ENCODE peak calls at places on chromosomes 4 and X, in six cellular contexts. G, J, L, R, M and Q are unnamed samples. For H3K4me1, the result is how much of the 10 kb centered on the place peaks cover.

GRCh38 chrX:65522739-65523372 is 11.7 kb downstream of the LAS1L start:
- DNase-seq in G (no peak), J (no peak), L (no peak), R (no peak), M (no peak), Q (no peak)

GRCh38 chr4:168451331-168451730 is 29.0 kb downstream of the DDX60L start:
- DNase-seq in G (no peak), J (no peak), L (no peak), R (no peak), M (no peak), Q (no peak)

GRCh38 chr4:121192013-121192412 is 27.9 kb upstream of the TNIP3 start:
- DNase-seq in G (no peak), J (no peak), L (no peak), R (no peak), M (no peak), Q (no peak)

GRCh38 chr4:92234393-92235176 is 69.2 kb upstream of the GRID2 start:
- DNase-seq in G (no peak), J (no peak), L (peak), R (no peak), M (no peak), Q (no peak)

GRCh38 chr4:53913098-53913497 is 151.3 kb downstream of the CHIC2 start:
- DNase-seq in G (no peak), J (no peak), L (no peak), R (no peak), M (no peak), Q (no peak)

GRCh38 chr4:185779520-185779919 is 32.5 kb downstream of the SORBS2 start:
- DNase-seq in G (no peak), J (no peak), L (peak), R (no peak), M (no peak), Q (no peak)

GRCh38 chrX:132615396-132616131 is 126.7 kb upstream of the MBNL3 start:
- DNase-seq in G (no peak), J (peak), L (peak), R (no peak), M (peak), Q (peak)

GRCh38 chrX:635428-636192 is 5.0 kb downstream of the SHOX start:
- DNase-seq in G (no peak), J (no peak), L (no peak), R (no peak), M (no peak), Q (no peak)

GRCh38 chrX:119682019-119682989 is 10.7 kb downstream of the SEPTIN6 start:
- DNase-seq in G (no peak), J (no peak), L (no peak), R (no peak), M (no peak), Q (no peak)

GRCh38 chr4:118941149-118941548 is 52.5 kb downstream of the SYNPO2 start:
- DNase-seq in G (no peak), J (no peak), L (peak), R (no peak), M (no peak), Q (peak)

GRCh38 chr4:7043521-7044414 is 596 bp downstream of the TADA2B start:
- DNase-seq in G (peak), J (peak), L (no peak), R (no peak), M (peak), Q (peak)

GRCh38 chrX:48676893-48677270 is 6.7 kb upstream of the WAS start:
- DNase-seq in G (peak), J (no peak), L (no peak), R (no peak), M (no peak), Q (no peak)

GRCh38 chrX:72046447-72046846 is 85.3 kb downstream of the RTL5 start:
- DNase-seq in G (no peak), J (no peak), L (no peak), R (peak), M (no peak), Q (no peak)

GRCh38 chrX:105167233-105167632 is 53.3 kb downstream of the TEX13A start:
- DNase-seq in G (no peak), J (no peak), L (no peak), R (no peak), M (no peak), Q (no peak)

GRCh38 chr4:140363558-140363957 is 9.9 kb upstream of the SCOC start:
- DNase-seq in G (no peak), J (no peak), L (no peak), R (peak), M (no peak), Q (no peak)

GRCh38 chr4:69861756-69862155 is 1.8 kb upstream of the SULT1E1 start:
- DNase-seq in G (no peak), J (no peak), L (no peak), R (no peak), M (no peak), Q (no peak)

GRCh38 chr4:76948441-76949292 is 885 bp upstream of the SEPTIN11 start:
- DNase-seq in G (peak), J (peak), L (peak), R (peak), M (peak), Q (peak)

GRCh38 chrX:150486011-150486410 is 82.4 kb upstream of the MTM1 start:
- DNase-seq in G (peak), J (peak), L (peak), R (peak), M (peak), Q (peak)

GRCh38 chrX:15739886-15740285 is 1.8 kb downstream of the CA5B start:
- DNase-seq in G (no peak), J (no peak), L (no peak), R (no peak), M (no peak), Q (no peak)

GRCh38 chr4:123397276-123398150 is 918 bp downstream of the SPRY1 start:
- DNase-seq in G (no peak), J (peak), L (peak), R (peak), M (peak), Q (peak)

GRCh38 chrX:124829930-124830329 is 483.6 kb downstream of the SH2D1A start:
- DNase-seq in G (no peak), J (no peak), L (no peak), R (no peak), M (no peak), Q (no peak)

GRCh38 chrX:104522386-104522785 is 43.6 kb upstream of the IL1RAPL2 start:
- DNase-seq in G (no peak), J (no peak), L (no peak), R (no peak), M (no peak), Q (no peak)

GRCh38 chr4:166091914-166092510 is 219.0 kb downstream of the TLL1 start:
- DNase-seq in G (peak), J (no peak), L (peak), R (peak), M (no peak), Q (no peak)

GRCh38 chr4:32429151-32429550 is 1709.0 kb downstream of the PCDH7 start:
- DNase-seq in G (no peak), J (no peak), L (no peak), R (no peak), M (no peak), Q (no peak)

GRCh38 chrX:76454456-76454927 is 27.0 kb downstream of the MAGEE1 start:
- DNase-seq in G (no peak), J (no peak), L (peak), R (peak), M (no peak), Q (no peak)

GRCh38 chrX:106917830-106918500 is 2.2 kb upstream of the CLDN2 start:
- DNase-seq in G (peak), J (no peak), L (no peak), R (no peak), M (no peak), Q (no peak)

GRCh38 chrX:129790146-129790545 is 10.4 kb downstream of the SASH3 start:
- DNase-seq in G (no peak), J (no peak), L (no peak), R (no peak), M (no peak), Q (no peak)

GRCh38 chr4:13284932-13285331 is 199.2 kb downstream of the RAB28 start:
- DNase-seq in G (no peak), J (no peak), L (no peak), R (no peak), M (no peak), Q (no peak)

GRCh38 chrX:67544871-67545771 is 1.3 kb downstream of the AR start:
- DNase-seq in G (no peak), J (no peak), L (no peak), R (peak), M (no peak), Q (peak)
- TF ChIP-seq CTCF in G (no peak), J (no peak), L (no peak), R (no peak), M (no peak), Q (no peak)

DNA sequence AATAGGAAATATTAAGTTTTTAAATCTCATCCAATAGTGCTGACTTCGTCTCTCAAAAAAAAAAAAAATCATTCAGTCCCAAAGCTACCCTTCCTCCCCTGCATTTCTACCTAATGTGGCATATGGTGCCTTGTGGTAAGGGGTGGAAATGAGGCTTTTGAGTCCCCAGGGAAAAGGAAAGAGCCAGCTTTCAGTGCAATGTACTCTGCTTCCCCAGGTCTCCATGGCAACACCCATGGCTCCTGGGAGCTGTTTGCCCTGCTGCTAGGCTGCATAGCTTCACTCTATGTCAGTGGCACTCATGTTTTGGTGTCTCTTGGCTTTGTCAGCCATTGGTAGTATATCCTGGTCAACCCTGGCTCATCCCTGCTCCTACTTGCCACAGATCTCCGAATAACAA is 175.9 kb downstream of the SLC39A8 start:
- DNase-seq in G (no peak), J (no peak), L (no peak), R (peak), M (no peak), Q (no peak)
- TF ChIP-seq EP300 in G (no peak), J (no peak), L (no peak), R (no peak), M (no peak), Q (no peak)

GRCh38 chr4:101287332-101287731 is 60.0 kb downstream of the PPP3CA start:
- DNase-seq in G (no peak), J (no peak), L (no peak), R (no peak), M (no peak), Q (no peak)
- H3K4me1 ChIP-seq in G (half or more), J (half or more), L (under half), R (under half), M (half or more), Q (under half)

GRCh38 chr4:104649631-104650030 is 154.9 kb upstream of the CXXC4 start:
- DNase-seq in G (no peak), J (no peak), L (no peak), R (no peak), M (no peak), Q (no peak)
- TF ChIP-seq CTCF in G (no peak), J (no peak), L (no peak), R (no peak), M (no peak), Q (no peak)

GRCh38 chr4:126733301-126733700 is 899.5 kb upstream of the INTU start:
- DNase-seq in G (no peak), J (no peak), L (no peak), R (no peak), M (no peak), Q (no peak)
- TF ChIP-seq EP300 in G (no peak), J (no peak), L (no peak), R (no peak), M (no peak), Q (no peak)

DNA sequence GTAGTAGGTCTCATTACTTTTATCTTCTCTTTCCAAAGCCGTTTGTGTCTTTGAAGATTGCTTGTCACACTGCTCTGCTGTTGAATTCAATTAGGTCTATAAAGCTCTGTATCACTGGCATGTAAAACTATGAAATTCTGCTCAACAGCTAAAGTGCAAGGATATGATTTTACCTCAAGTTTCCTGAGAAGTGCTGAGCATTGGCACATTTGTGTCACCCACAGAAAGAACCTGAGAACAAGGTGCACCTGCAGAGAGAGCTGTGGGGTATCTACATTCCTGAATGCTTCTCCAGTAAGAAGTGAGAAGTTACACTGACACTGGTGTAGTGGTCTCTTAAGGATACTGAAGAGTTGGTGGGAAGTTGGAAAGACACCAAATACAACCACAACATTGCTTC is 274.0 kb downstream of the INPP4B start:
- DNase-seq in G (no peak), J (no peak), L (no peak), R (no peak), M (no peak), Q (no peak)
- H3K4me1 ChIP-seq in G (under half), J (under half), L (under half), R (under half), M (under half), Q (under half)

GRCh38 chr4:37590016-37590415 is 96.2 kb downstream of the RELL1 start:
- DNase-seq in G (no peak), J (no peak), L (no peak), R (no peak), M (no peak), Q (no peak)

GRCh38 chr4:37591349-37591748 is 94.8 kb downstream of the RELL1 start:
- DNase-seq in G (no peak), J (no peak), L (peak), R (no peak), M (no peak), Q (no peak)

GRCh38 chr4:37597019-37597418 is 89.2 kb downstream of the RELL1 start:
- DNase-seq in G (no peak), J (no peak), L (peak), R (no peak), M (no peak), Q (no peak)

GRCh38 chr4:37595875-37596402 is 90.2 kb downstream of the RELL1 start:
- DNase-seq in G (no peak), J (no peak), L (no peak), R (no peak), M (no peak), Q (no peak)

DNA sequence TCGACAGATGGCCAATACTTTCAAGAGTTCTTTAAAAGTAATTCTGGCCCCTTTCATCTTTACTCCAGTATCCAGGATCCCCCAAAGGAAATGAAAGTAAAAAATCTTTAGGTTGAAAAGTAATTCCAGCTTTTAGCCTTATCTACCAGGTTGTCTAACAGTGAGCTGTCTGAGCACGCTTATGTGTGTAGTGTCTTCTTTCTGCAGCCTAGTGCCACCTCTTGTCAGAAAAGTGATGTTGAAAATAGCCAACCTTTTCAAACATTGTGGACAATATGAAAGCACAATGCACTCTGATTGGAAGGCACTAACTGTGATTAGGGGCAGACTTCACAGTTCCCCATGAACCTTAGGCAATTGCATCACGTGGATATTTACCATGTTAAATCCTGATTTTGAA is 92.1 kb downstream of the RELL1 start:
- DNase-seq in G (no peak), J (no peak), L (no peak), R (no peak), M (no peak), Q (no peak)
- TF ChIP-seq CTCF in G (no peak), J (no peak), L (peak), R (no peak), M (no peak), Q (no peak)